ENCODE peak calls at places on chromosome 17, in seven cellular contexts. D is GM12878, N is HCT116, U is SK-N-SH, A is H1, O is K562, J is HepG2. K is an unnamed sample. For H3K4me1, the result is how much of the 10 kb centered on the place peaks cover.

GRCh38 chr17:42623732-42624596 is 14.5 kb downstream of the TUBG1 start:
- DNase-seq in N (peak), D (no peak), U (no peak), A (no peak), O (peak), J (no peak), K (no peak)

GRCh38 chr17:29154516-29155234 is 25.5 kb downstream of the MYO18A start:
- DNase-seq in O (no peak), J (no peak), U (no peak), D (no peak), A (no peak), N (no peak), K (no peak)

GRCh38 chr17:10757658-10758057 is 27.8 kb upstream of the TMEM220 start:
- DNase-seq in U (no peak), A (no peak), J (no peak), N (no peak), D (no peak), O (no peak), K (no peak)

GRCh38 chr17:43025290-43025657 is 243 bp downstream of the RND2 start:
- DNase-seq in N (no peak), J (no peak), A (no peak), D (no peak), O (peak), U (no peak), K (no peak)

GRCh38 chr17:74213897-74214386 is 571 bp downstream of the TTYH2 start:
- DNase-seq in N (no peak), A (no peak), U (no peak), D (no peak), O (no peak), J (no peak), K (no peak)

GRCh38 chr17:4477286-4477791 is 21.3 kb upstream of the SPNS2 start:
- DNase-seq in J (no peak), N (no peak), A (no peak), D (no peak), O (no peak), U (no peak), K (no peak)

GRCh38 chr17:52158450-52159042 is at the start of gene CA10:
- DNase-seq in N (no peak), U (peak), J (no peak), O (no peak), A (peak), D (no peak), K (no peak)

GRCh38 chr17:49452173-49452572 is 37.5 kb upstream of the PHB1 start:
- DNase-seq in N (no peak), U (no peak), A (no peak), O (peak), D (no peak), J (no peak), K (no peak)

GRCh38 chr17:14296511-14296910 is 4.4 kb upstream of the HS3ST3B1 start:
- DNase-seq in N (no peak), D (no peak), A (no peak), U (no peak), O (no peak), J (no peak), K (no peak)

GRCh38 chr17:67911038-67911782 is 85.1 kb downstream of the C17orf58 start:
- DNase-seq in D (no peak), O (no peak), N (no peak), J (no peak), U (no peak), A (no peak), K (no peak)

GRCh38 chr17:75340636-75341035 is 51.4 kb upstream of the SLC25A19 start:
- DNase-seq in O (peak), N (no peak), D (no peak), U (no peak), J (no peak), A (no peak), K (no peak)

GRCh38 chr17:73261952-73262675 is 434 bp upstream of the CPSF4L start:
- DNase-seq in O (no peak), A (peak), U (peak), D (no peak), J (peak), N (no peak), K (no peak)

GRCh38 chr17:63930951-63931575 is 1.1 kb downstream of the CD79B start:
- DNase-seq in N (no peak), D (no peak), J (no peak), O (peak), U (peak), A (no peak), K (no peak)

GRCh38 chr17:79851461-79851817 is 12.2 kb upstream of the CBX4 start:
- DNase-seq in D (no peak), A (no peak), J (no peak), U (no peak), O (no peak), N (peak), K (no peak)

GRCh38 chr17:29582767-29583166 is 6.7 kb downstream of the GIT1 start:
- DNase-seq in U (no peak), A (no peak), D (no peak), J (no peak), O (no peak), N (no peak), K (no peak)

GRCh38 chr17:35577826-35578194 is 561 bp downstream of the PEX12 start:
- DNase-seq in O (no peak), D (no peak), J (no peak), U (peak), N (no peak), A (no peak), K (no peak)

GRCh38 chr17:61240851-61241468 is 158.7 kb upstream of the TBX2 start:
- DNase-seq in A (no peak), J (no peak), U (no peak), O (no peak), D (no peak), N (no peak), K (no peak)

GRCh38 chr17:82882715-82883446 is 43.1 kb upstream of the ZNF750 start:
- DNase-seq in U (no peak), J (no peak), D (no peak), A (no peak), O (no peak), N (no peak), K (no peak)

GRCh38 chr17:72978593-72979218 is 113.8 kb downstream of the SLC39A11 start:
- DNase-seq in U (peak), D (no peak), J (no peak), O (peak), N (no peak), A (no peak), K (no peak)

GRCh38 chr17:5184284-5184683 is 7.4 kb downstream of the ZNF594 start:
- DNase-seq in U (no peak), A (no peak), O (no peak), D (no peak), J (no peak), N (no peak), K (no peak)

GRCh38 chr17:78231991-78232759 is 744 bp downstream of the TMEM235 start:
- DNase-seq in N (no peak), O (no peak), U (peak), A (no peak), D (no peak), J (no peak), K (no peak)

GRCh38 chr17:74449773-74450172 is 16.7 kb upstream of the CD300A start:
- DNase-seq in A (no peak), J (no peak), O (no peak), N (no peak), U (no peak), D (no peak), K (no peak)

GRCh38 chr17:78144736-78145641 is 1.2 kb upstream of the C17orf99 start:
- DNase-seq in O (no peak), N (no peak), D (no peak), J (no peak), U (no peak), A (no peak), K (no peak)

GRCh38 chr17:2292100-2292499 is 11.5 kb downstream of the SMG6 start:
- DNase-seq in U (no peak), N (no peak), D (no peak), J (no peak), O (no peak), A (no peak), K (no peak)

GRCh38 chr17:35716897-35717839 is 14.3 kb upstream of the RASL10B start:
- DNase-seq in N (no peak), J (no peak), A (no peak), D (no peak), O (no peak), U (no peak), K (no peak)

DNA sequence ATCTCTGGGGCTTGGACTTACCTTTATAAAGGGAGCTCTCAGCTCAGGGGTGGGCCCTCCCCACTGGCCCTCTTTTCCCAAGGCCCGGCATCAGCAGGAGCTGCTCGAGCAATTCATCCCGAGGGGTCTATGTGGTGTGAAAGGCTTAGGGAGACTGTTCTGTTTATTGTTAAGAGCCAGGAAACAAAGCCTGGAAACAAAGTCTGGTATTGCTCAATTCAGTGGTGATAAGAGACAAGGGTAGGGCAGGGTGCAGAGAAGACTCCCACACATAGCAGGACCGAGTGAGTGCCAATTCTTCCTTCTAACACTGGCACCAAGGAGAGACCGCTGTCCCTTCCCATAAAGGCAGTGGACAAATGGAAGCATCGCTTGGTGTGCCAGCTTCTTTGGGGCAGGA is 750.7 kb downstream of the KCNJ18 start:
- DNase-seq in D (no peak), N (no peak), J (no peak), U (no peak), A (no peak), O (no peak), K (no peak)
- TF ChIP-seq CTCF in D (no peak), N (no peak), J (no peak), U (no peak), A (no peak), O (no peak), K (no peak)

GRCh38 chr17:40145476-40145875 is 5.1 kb downstream of the CASC3 start:
- DNase-seq in D (no peak), J (no peak), O (no peak), A (no peak), N (no peak), U (no peak), K (no peak)
- H3K4me1 ChIP-seq in D (under half), J (under half), O (under half), A (under half), N (under half), U (under half), K (under half)

DNA sequence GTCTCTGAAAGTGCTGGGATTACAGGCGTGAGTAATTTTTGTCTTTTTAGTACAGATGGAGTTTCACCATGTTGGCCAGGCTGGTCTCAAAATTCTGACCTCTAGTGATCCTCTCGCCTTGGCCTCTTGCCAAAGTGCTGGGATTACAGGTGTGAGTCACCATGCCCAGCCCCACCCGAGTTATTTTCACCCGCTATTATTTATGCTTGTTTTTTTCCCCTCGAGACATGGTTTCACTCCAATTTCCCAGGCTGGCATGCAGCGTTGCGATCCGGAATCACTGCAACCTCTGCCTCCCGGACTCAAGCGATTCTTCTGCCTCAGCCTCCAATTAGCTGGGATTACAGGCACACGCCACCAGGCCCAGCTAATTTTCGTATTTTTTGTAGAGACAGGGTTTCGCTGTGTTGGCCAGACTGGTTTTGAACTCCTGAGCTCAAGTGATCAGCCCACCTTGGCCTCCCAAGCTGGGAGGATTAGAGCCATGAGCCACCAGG is 9.2 kb downstream of the RPL23 start:
- DNase-seq in U (no peak), D (no peak), N (no peak), A (no peak), J (peak), O (no peak), K (no peak)
- TF ChIP-seq SIN3A in U (no peak), D (no peak), N (no peak), A (no peak), J (no peak), O (no peak), K (no peak)

GRCh38 chr17:8889458-8890210 is 22.2 kb upstream of the PIK3R6 start:
- DNase-seq in D (no peak), A (no peak), J (no peak), N (no peak), O (no peak), U (no peak), K (no peak)

GRCh38 chr17:8890671-8891070 is 23.2 kb upstream of the PIK3R6 start:
- DNase-seq in D (no peak), U (no peak), A (no peak), O (no peak), N (no peak), J (no peak), K (no peak)

GRCh38 chr17:8888704-8889302 is 21.3 kb upstream of the PIK3R6 start:
- DNase-seq in U (no peak), A (no peak), D (no peak), J (no peak), N (no peak), O (no peak), K (no peak)

GRCh38 chr17:8885968-8886674 is 18.6 kb upstream of the PIK3R6 start:
- DNase-seq in U (no peak), N (peak), O (peak), A (no peak), D (no peak), J (no peak), K (no peak)

GRCh38 chr17:8887834-8888703 is 20.6 kb upstream of the PIK3R6 start:
- DNase-seq in A (no peak), J (peak), O (peak), D (no peak), U (peak), N (no peak), K (no peak)
- TF ChIP-seq CTCF in A (peak), J (peak), O (peak), D (no peak), U (peak), N (peak), K (peak)

GRCh38 chr17:45132569-45133463 is 501 bp upstream of the PLCD3 start:
- DNase-seq in A (no peak), J (peak), O (peak), U (peak), D (no peak), N (peak), K (no peak)

GRCh38 chr17:45132302-45132568 is at the start of gene PLCD3:
- DNase-seq in J (no peak), O (no peak), U (no peak), D (no peak), N (no peak), A (no peak), K (no peak)

GRCh38 chr17:45130640-45131293 is 1.5 kb downstream of the PLCD3 start:
- DNase-seq in J (no peak), D (no peak), U (no peak), A (no peak), O (no peak), N (no peak), K (no peak)

GRCh38 chr17:45131294-45131615 is 1.1 kb downstream of the PLCD3 start:
- DNase-seq in J (no peak), O (no peak), A (no peak), N (no peak), D (no peak), U (no peak), K (no peak)

DNA sequence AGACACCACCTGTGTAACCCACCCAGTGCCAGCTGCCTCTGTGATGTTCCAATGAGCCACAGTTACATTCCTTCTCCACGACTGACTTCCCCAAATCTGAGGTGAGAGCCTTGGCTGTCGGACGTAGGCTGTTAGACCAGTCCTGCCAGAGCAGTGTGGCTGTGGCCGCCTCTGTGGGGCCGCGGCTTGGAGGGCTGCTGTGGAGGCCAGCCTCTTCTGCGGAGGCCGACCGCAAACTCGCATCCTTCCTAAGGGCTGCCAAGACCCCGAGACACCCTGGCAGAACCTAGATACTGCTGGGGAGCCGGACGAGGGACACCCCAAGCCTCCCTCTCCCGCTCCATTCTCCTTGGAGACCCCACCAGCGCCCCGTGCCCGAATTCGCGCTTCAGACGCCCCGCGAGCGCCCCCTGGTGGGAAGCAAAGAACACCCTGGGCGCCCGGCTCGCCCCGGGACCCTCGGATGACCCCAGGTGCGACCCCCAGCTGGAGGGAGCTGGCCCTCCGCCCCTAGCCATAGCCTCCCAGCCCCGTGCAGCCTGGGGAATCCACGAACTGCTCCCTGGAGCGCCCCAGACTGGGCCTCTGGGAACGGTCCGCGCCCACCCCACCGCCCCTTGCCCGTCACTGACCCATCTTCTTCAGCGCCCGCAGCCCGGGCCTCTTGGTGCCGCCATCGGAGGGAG is 556 bp downstream of the PLCD3 start:
- DNase-seq in O (peak), A (no peak), D (no peak), N (no peak), U (peak), J (no peak), K (no peak)
- H3K4me1 ChIP-seq in O (half or more), A (under half), D (under half), N (half or more), U (under half), J (half or more), K (under half)